ENCODE peak calls at places on chromosomes 5 and 9, in six cellular contexts. One of them, this sample, is unnamed.

GRCh38 chr5:56522972-56523371 is 289.8 kb upstream of the ANKRD55 start:
- DNase-seq in heart left ventricle: peak; percentile 27
- DNase-seq in sigmoid colon: no peak
- DNase-seq in aorta: peak; percentile 71
- DNase-seq in Peyer's patch: no peak
- DNase-seq in neural progenitor cell: no peak
- DNase-seq in this sample: no peak

GRCh38 chr9:94875300-94876063 is 149.0 kb downstream of the AOPEP start:
- DNase-seq in heart left ventricle: no peak
- DNase-seq in sigmoid colon: no peak
- DNase-seq in aorta: no peak
- DNase-seq in Peyer's patch: no peak
- DNase-seq in neural progenitor cell: no peak
- DNase-seq in this sample: no peak

GRCh38 chr9:105114956-105115728 is 129.3 kb upstream of the SLC44A1 start:
- DNase-seq in heart left ventricle: peak; percentile 38
- DNase-seq in sigmoid colon: peak; percentile 76
- DNase-seq in aorta: peak; percentile 82
- DNase-seq in Peyer's patch: peak; percentile 77
- DNase-seq in neural progenitor cell: no peak
- DNase-seq in this sample: peak; percentile 79

GRCh38 chr5:71969464-71969863 is 137.8 kb upstream of the MAP1B start:
- DNase-seq in heart left ventricle: no peak
- DNase-seq in sigmoid colon: no peak
- DNase-seq in aorta: no peak
- DNase-seq in Peyer's patch: no peak
- DNase-seq in neural progenitor cell: no peak
- DNase-seq in this sample: no peak

GRCh38 chr5:139904566-139905400 is 109.2 kb downstream of the PSD2 start:
- DNase-seq in heart left ventricle: no peak
- DNase-seq in sigmoid colon: peak; percentile 61
- DNase-seq in aorta: no peak
- DNase-seq in Peyer's patch: peak; percentile 42
- DNase-seq in neural progenitor cell: peak; percentile 69
- DNase-seq in this sample: no peak

GRCh38 chr5:72378636-72379289 is 58.6 kb downstream of the PTCD2 start:
- DNase-seq in heart left ventricle: no peak
- DNase-seq in sigmoid colon: no peak
- DNase-seq in aorta: peak; percentile 68
- DNase-seq in Peyer's patch: no peak
- DNase-seq in neural progenitor cell: no peak
- DNase-seq in this sample: no peak

GRCh38 chr9:137051145-137051724 is 2.6 kb downstream of the ENTPD2 start:
- DNase-seq in heart left ventricle: no peak
- DNase-seq in sigmoid colon: no peak
- DNase-seq in aorta: no peak
- DNase-seq in Peyer's patch: no peak
- DNase-seq in neural progenitor cell: no peak
- DNase-seq in this sample: no peak

GRCh38 chr5:58759745-58760144 is 176.9 kb downstream of the RAB3C start:
- DNase-seq in heart left ventricle: no peak
- DNase-seq in sigmoid colon: no peak
- DNase-seq in aorta: no peak
- DNase-seq in Peyer's patch: no peak
- DNase-seq in neural progenitor cell: no peak
- DNase-seq in this sample: no peak

GRCh38 chr5:14779975-14780374 is 91.6 kb downstream of the ANKH start:
- DNase-seq in heart left ventricle: no peak
- DNase-seq in sigmoid colon: no peak
- DNase-seq in aorta: no peak
- DNase-seq in Peyer's patch: no peak
- DNase-seq in neural progenitor cell: no peak
- DNase-seq in this sample: no peak

GRCh38 chr5:159678800-159679392 is 237.4 kb upstream of the ADRA1B start:
- DNase-seq in heart left ventricle: no peak
- DNase-seq in sigmoid colon: no peak
- DNase-seq in aorta: no peak
- DNase-seq in Peyer's patch: no peak
- DNase-seq in neural progenitor cell: no peak
- DNase-seq in this sample: no peak

GRCh38 chr9:127793093-127793708 is 7.4 kb downstream of the CDK9 start:
- DNase-seq in heart left ventricle: no peak
- DNase-seq in sigmoid colon: no peak
- DNase-seq in aorta: no peak
- DNase-seq in Peyer's patch: no peak
- DNase-seq in neural progenitor cell: no peak
- DNase-seq in this sample: no peak

GRCh38 chr9:10479172-10479571 is 133.6 kb downstream of the PTPRD start:
- DNase-seq in heart left ventricle: no peak
- DNase-seq in sigmoid colon: no peak
- DNase-seq in aorta: no peak
- DNase-seq in Peyer's patch: no peak
- DNase-seq in neural progenitor cell: peak; percentile 18
- DNase-seq in this sample: no peak

GRCh38 chr9:120934271-120934670 is 7.7 kb upstream of the TRAF1 start:
- DNase-seq in heart left ventricle: no peak
- DNase-seq in sigmoid colon: no peak
- DNase-seq in aorta: no peak
- DNase-seq in Peyer's patch: no peak
- DNase-seq in neural progenitor cell: no peak
- DNase-seq in this sample: no peak

GRCh38 chr5:138910546-138911185 is 35.5 kb upstream of the LRRTM2 start:
- DNase-seq in heart left ventricle: no peak
- DNase-seq in sigmoid colon: no peak
- DNase-seq in aorta: no peak
- DNase-seq in Peyer's patch: no peak
- DNase-seq in neural progenitor cell: no peak
- DNase-seq in this sample: no peak

GRCh38 chr5:178205749-178206047 is 1.4 kb downstream of the HNRNPAB start:
- DNase-seq in heart left ventricle: no peak
- DNase-seq in sigmoid colon: no peak
- DNase-seq in aorta: no peak
- DNase-seq in Peyer's patch: no peak
- DNase-seq in neural progenitor cell: no peak
- DNase-seq in this sample: no peak

GRCh38 chr5:178205010-178205748 is 846 bp downstream of the HNRNPAB start:
- DNase-seq in heart left ventricle: peak; percentile 86
- DNase-seq in sigmoid colon: peak; percentile 90
- DNase-seq in aorta: peak; percentile 91
- DNase-seq in Peyer's patch: peak; percentile 94
- DNase-seq in neural progenitor cell: peak; percentile 84
- DNase-seq in this sample: peak; percentile 96

GRCh38 chr5:178207183-178207916 is 3.0 kb downstream of the HNRNPAB start:
- DNase-seq in heart left ventricle: no peak
- DNase-seq in sigmoid colon: peak; percentile 62
- DNase-seq in aorta: no peak
- DNase-seq in Peyer's patch: peak; percentile 67
- DNase-seq in neural progenitor cell: no peak
- DNase-seq in this sample: peak; percentile 62

GRCh38 chr5:178207917-178208280 is 3.6 kb downstream of the HNRNPAB start:
- DNase-seq in heart left ventricle: no peak
- DNase-seq in sigmoid colon: peak; percentile 46
- DNase-seq in aorta: no peak
- DNase-seq in Peyer's patch: peak; percentile 84
- DNase-seq in neural progenitor cell: no peak
- DNase-seq in this sample: no peak

GRCh38 chr5:178206166-178207101 is 2.1 kb downstream of the HNRNPAB start:
- DNase-seq in heart left ventricle: no peak
- DNase-seq in sigmoid colon: peak; percentile 65
- DNase-seq in aorta: no peak
- DNase-seq in Peyer's patch: peak; percentile 49
- DNase-seq in neural progenitor cell: no peak
- DNase-seq in this sample: no peak
- H3K27ac ChIP-seq in heart left ventricle: peak overlapping the region; percentile 75
- H3K27ac ChIP-seq in sigmoid colon: peak overlapping the region; percentile 93
- H3K27ac ChIP-seq in aorta: no peak overlapping the region
- H3K27ac ChIP-seq in Peyer's patch: no peak overlapping the region
- H3K27ac ChIP-seq in neural progenitor cell: no peak overlapping the region
- H3K27ac ChIP-seq in this sample: peak overlapping the region; percentile 85

GRCh38 chr9:135330685-135331590 is 148.6 kb upstream of the PPP1R26 start:
- DNase-seq in heart left ventricle: no peak
- DNase-seq in sigmoid colon: no peak
- DNase-seq in aorta: peak; percentile 24
- DNase-seq in Peyer's patch: no peak
- DNase-seq in neural progenitor cell: no peak
- DNase-seq in this sample: no peak
- H3K9me3 ChIP-seq in heart left ventricle: no peaks in the 10 kb centered on the region
- H3K9me3 ChIP-seq in sigmoid colon: peaks cover 2% of the 10 kb centered on the region
- H3K9me3 ChIP-seq in aorta: peaks cover 5% of the 10 kb centered on the region
- H3K9me3 ChIP-seq in Peyer's patch: no peaks in the 10 kb centered on the region
- H3K9me3 ChIP-seq in neural progenitor cell: no peaks in the 10 kb centered on the region
- H3K9me3 ChIP-seq in this sample: peaks cover 2% of the 10 kb centered on the region

GRCh38 chr5:31551878-31552277 is 19.8 kb downstream of the C5orf22 start:
- DNase-seq in heart left ventricle: no peak
- DNase-seq in sigmoid colon: no peak
- DNase-seq in aorta: no peak
- DNase-seq in Peyer's patch: no peak
- DNase-seq in neural progenitor cell: no peak
- DNase-seq in this sample: no peak

GRCh38 chr5:31554552-31554951 is 22.5 kb downstream of the C5orf22 start:
- DNase-seq in heart left ventricle: no peak
- DNase-seq in sigmoid colon: no peak
- DNase-seq in aorta: no peak
- DNase-seq in Peyer's patch: no peak
- DNase-seq in neural progenitor cell: no peak
- DNase-seq in this sample: no peak

GRCh38 chr5:31559942-31560341 is 27.8 kb downstream of the C5orf22 start:
- DNase-seq in heart left ventricle: no peak
- DNase-seq in sigmoid colon: no peak
- DNase-seq in aorta: no peak
- DNase-seq in Peyer's patch: no peak
- DNase-seq in neural progenitor cell: no peak
- DNase-seq in this sample: no peak

GRCh38 chr5:31553863-31554262 is 21.8 kb downstream of the C5orf22 start:
- DNase-seq in heart left ventricle: no peak
- DNase-seq in sigmoid colon: no peak
- DNase-seq in aorta: no peak
- DNase-seq in Peyer's patch: no peak
- DNase-seq in neural progenitor cell: no peak
- DNase-seq in this sample: no peak

GRCh38 chr5:31556461-31556860 is 24.4 kb downstream of the C5orf22 start:
- DNase-seq in heart left ventricle: no peak
- DNase-seq in sigmoid colon: no peak
- DNase-seq in aorta: no peak
- DNase-seq in Peyer's patch: no peak
- DNase-seq in neural progenitor cell: no peak
- DNase-seq in this sample: no peak
- H3K36me3 ChIP-seq in heart left ventricle: peaks cover 59% of the 10 kb centered on the region
- H3K36me3 ChIP-seq in sigmoid colon: peaks cover 16% of the 10 kb centered on the region
- H3K36me3 ChIP-seq in aorta: peaks cover 4% of the 10 kb centered on the region
- H3K36me3 ChIP-seq in Peyer's patch: no peaks in the 10 kb centered on the region
- H3K36me3 ChIP-seq in neural progenitor cell: peaks cover 9% of the 10 kb centered on the region
- H3K36me3 ChIP-seq in this sample: peaks cover 68% of the 10 kb centered on the region

GRCh38 chr9:33463151-33463550 is 10.6 kb downstream of the NOL6 start:
- DNase-seq in heart left ventricle: no peak
- DNase-seq in sigmoid colon: no peak
- DNase-seq in aorta: no peak
- DNase-seq in Peyer's patch: no peak
- DNase-seq in neural progenitor cell: no peak
- DNase-seq in this sample: no peak
- H3K27ac ChIP-seq in heart left ventricle: no peak overlapping the region
- H3K27ac ChIP-seq in sigmoid colon: no peak overlapping the region
- H3K27ac ChIP-seq in aorta: no peak overlapping the region
- H3K27ac ChIP-seq in Peyer's patch: no peak overlapping the region
- H3K27ac ChIP-seq in neural progenitor cell: no peak overlapping the region
- H3K27ac ChIP-seq in this sample: no peak overlapping the region

GRCh38 chr5:4271193-4271592 is 675.6 kb downstream of the IRX1 start:
- DNase-seq in heart left ventricle: no peak
- DNase-seq in sigmoid colon: no peak
- DNase-seq in aorta: no peak
- DNase-seq in Peyer's patch: no peak
- DNase-seq in neural progenitor cell: no peak
- DNase-seq in this sample: no peak
- H3K9me3 ChIP-seq in heart left ventricle: no peaks in the 10 kb centered on the region
- H3K9me3 ChIP-seq in sigmoid colon: no peaks in the 10 kb centered on the region
- H3K9me3 ChIP-seq in aorta: peaks cover 5% of the 10 kb centered on the region
- H3K9me3 ChIP-seq in Peyer's patch: no peaks in the 10 kb centered on the region
- H3K9me3 ChIP-seq in neural progenitor cell: peaks cover 12% of the 10 kb centered on the region
- H3K9me3 ChIP-seq in this sample: peaks cover 30% of the 10 kb centered on the region

GRCh38 chr9:135816179-135816970 is 91.0 kb downstream of the CAMSAP1 start:
- DNase-seq in heart left ventricle: no peak
- DNase-seq in sigmoid colon: no peak
- DNase-seq in aorta: no peak
- DNase-seq in Peyer's patch: no peak
- DNase-seq in neural progenitor cell: no peak
- DNase-seq in this sample: no peak
- H3K36me3 ChIP-seq in heart left ventricle: peaks cover 92% of the 10 kb centered on the region
- H3K36me3 ChIP-seq in sigmoid colon: peaks cover 67% of the 10 kb centered on the region
- H3K36me3 ChIP-seq in aorta: peaks cover 8% of the 10 kb centered on the region
- H3K36me3 ChIP-seq in Peyer's patch: no peaks in the 10 kb centered on the region
- H3K36me3 ChIP-seq in neural progenitor cell: peaks cover 12% of the 10 kb centered on the region
- H3K36me3 ChIP-seq in this sample: no peaks in the 10 kb centered on the region

DNA sequence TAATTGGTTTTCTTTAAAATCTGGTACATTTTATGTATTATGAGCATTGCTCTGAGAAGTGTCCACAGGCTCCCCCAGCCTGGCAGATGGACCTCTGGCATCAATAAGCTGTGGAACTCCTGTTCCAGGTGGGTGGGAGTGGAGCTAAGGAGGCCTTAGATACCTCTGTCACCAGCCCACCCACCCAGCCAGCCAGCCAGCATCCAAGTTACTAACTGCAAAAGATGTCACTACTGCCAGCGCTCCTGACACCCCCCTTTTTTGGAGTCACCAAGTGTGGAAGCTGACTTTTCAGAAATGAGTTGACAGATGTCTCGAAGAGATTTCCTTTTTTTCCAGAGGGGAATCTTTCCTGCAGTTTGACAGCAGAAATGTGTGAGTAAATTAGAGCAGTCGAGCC is 111.2 kb downstream of the GALNT10 start:
- DNase-seq in heart left ventricle: no peak
- DNase-seq in sigmoid colon: no peak
- DNase-seq in aorta: no peak
- DNase-seq in Peyer's patch: no peak
- DNase-seq in neural progenitor cell: no peak
- DNase-seq in this sample: no peak
- H3K27ac ChIP-seq in heart left ventricle: peak overlapping the region; percentile 19
- H3K27ac ChIP-seq in sigmoid colon: peak overlapping the region; percentile 32
- H3K27ac ChIP-seq in aorta: peak overlapping the region; percentile 56
- H3K27ac ChIP-seq in Peyer's patch: no peak overlapping the region
- H3K27ac ChIP-seq in neural progenitor cell: no peak overlapping the region
- H3K27ac ChIP-seq in this sample: no peak overlapping the region

This sample was measured in left lung.